ENCODE peak calls at places on chromosome 12, in five cellular contexts. P is K562, H is endothelial cell of umbilical vein, B is GM23338, C is HCT116. R is an unnamed sample.

GRCh38 chr12:37666069-37666781 is 650.3 kb upstream of the ALG10B start:
- DNase-seq in P (no peak), H (no peak), B (no peak), C (no peak), R (no peak)

GRCh38 chr12:69570545-69571399 is 14.5 kb upstream of the CCT2 start:
- DNase-seq in P (peak), H (peak), B (peak), C (peak), R (peak)

GRCh38 chr12:122406701-122407154 is 15.7 kb downstream of the CLIP1 start:
- DNase-seq in P (no peak), H (no peak), B (no peak), C (no peak), R (no peak)

GRCh38 chr12:105980533-105980932 is 158.2 kb downstream of the NUAK1 start:
- DNase-seq in P (no peak), H (no peak), B (no peak), C (no peak), R (no peak)

GRCh38 chr12:118120579-118121363 is 15.2 kb upstream of the PEBP1 start:
- DNase-seq in P (peak), H (peak), B (peak), C (no peak), R (no peak)

GRCh38 chr12:19507823-19508222 is 68.5 kb downstream of the AEBP2 start:
- DNase-seq in P (no peak), H (peak), B (no peak), C (no peak), R (no peak)

GRCh38 chr12:89856431-89856830 is 147.8 kb upstream of the ATP2B1 start:
- DNase-seq in P (no peak), H (peak), B (no peak), C (no peak), R (no peak)

GRCh38 chr12:109710747-109711595 is 2.7 kb upstream of the FAM222A start:
- DNase-seq in P (no peak), H (no peak), B (no peak), C (no peak), R (no peak)

GRCh38 chr12:94689002-94689645 is 38.8 kb upstream of the TMCC3 start:
- DNase-seq in P (no peak), H (peak), B (no peak), C (no peak), R (no peak)

GRCh38 chr12:53048033-53048779 is 1.7 kb upstream of the TNS2 start:
- DNase-seq in P (no peak), H (peak), B (peak), C (no peak), R (no peak)

GRCh38 chr12:110661337-110661972 is 27.5 kb downstream of the HVCN1 start:
- DNase-seq in P (no peak), H (no peak), B (no peak), C (no peak), R (no peak)

GRCh38 chr12:39605996-39606395 is 13.6 kb downstream of the ABCD2 start:
- DNase-seq in P (no peak), H (no peak), B (peak), C (peak), R (no peak)

GRCh38 chr12:122312926-122313325 is 46.6 kb upstream of the VPS33A start:
- DNase-seq in P (no peak), H (no peak), B (no peak), C (no peak), R (no peak)

GRCh38 chr12:123532021-123532420 is 1.5 kb downstream of the RILPL1 start:
- DNase-seq in P (no peak), H (peak), B (no peak), C (no peak), R (no peak)

GRCh38 chr12:2008677-2009076 is 4.4 kb upstream of the DCP1B start:
- DNase-seq in P (no peak), H (no peak), B (no peak), C (no peak), R (no peak)

GRCh38 chr12:4120316-4120920 is 153.1 kb upstream of the CCND2 start:
- DNase-seq in P (no peak), H (no peak), B (no peak), C (no peak), R (no peak)

GRCh38 chr12:74689071-74689655 is 151.5 kb downstream of the ATXN7L3B start:
- DNase-seq in P (peak), H (peak), B (peak), C (peak), R (peak)

GRCh38 chr12:21521541-21521940 is 4.6 kb upstream of the SPX start:
- DNase-seq in P (no peak), H (no peak), B (no peak), C (no peak), R (no peak)

GRCh38 chr12:119988788-119989618 is at the start of gene BICDL1:
- DNase-seq in P (peak), H (peak), B (peak), C (peak), R (no peak)

GRCh38 chr12:22856120-22856699 is 231.2 kb downstream of the ETNK1 start:
- DNase-seq in P (peak), H (peak), B (peak), C (peak), R (peak)

GRCh38 chr12:125140918-125141573 is 75.8 kb downstream of the AACS start:
- DNase-seq in P (no peak), H (peak), B (no peak), C (peak), R (no peak)

GRCh38 chr12:42933461-42934081 is 344.0 kb upstream of the PRICKLE1 start:
- DNase-seq in P (no peak), H (no peak), B (no peak), C (no peak), R (peak)

GRCh38 chr12:2974560-2974971 is 15.4 kb downstream of the TEAD4 start:
- DNase-seq in P (no peak), H (peak), B (peak), C (no peak), R (no peak)

GRCh38 chr12:82182601-82183000 is 175.6 kb downstream of the CCDC59 start:
- DNase-seq in P (no peak), H (no peak), B (no peak), C (no peak), R (no peak)

GRCh38 chr12:107309020-107309419 is 215.7 kb upstream of the CRY1 start:
- DNase-seq in P (no peak), H (no peak), B (no peak), C (no peak), R (no peak)

GRCh38 chr12:65461017-65461416 is 182.5 kb downstream of the MSRB3 start:
- DNase-seq in P (no peak), H (no peak), B (no peak), C (no peak), R (no peak)

GRCh38 chr12:93698307-93699092 is 21.3 kb downstream of the CRADD start:
- DNase-seq in P (no peak), H (no peak), B (peak), C (no peak), R (no peak)

GRCh38 chr12:65825573-65826512 is 1.6 kb downstream of the HMGA2 start:
- DNase-seq in P (no peak), H (peak), B (peak), C (no peak), R (no peak)

GRCh38 chr12:39581592-39581991 is 38.0 kb downstream of the ABCD2 start:
- DNase-seq in P (no peak), H (peak), B (no peak), C (peak), R (peak)

GRCh38 chr12:5344131-5344530 is 87.8 kb upstream of the NTF3 start:
- DNase-seq in P (no peak), H (no peak), B (no peak), C (no peak), R (no peak)

GRCh38 chr12:126966498-126966897 is 1300.5 kb upstream of the TMEM132C start:
- DNase-seq in P (no peak), H (no peak), B (no peak), C (no peak), R (no peak)

GRCh38 chr12:108196319-108196718 is 67.2 kb downstream of the WSCD2 start:
- DNase-seq in P (no peak), H (no peak), B (no peak), C (no peak), R (no peak)

GRCh38 chr12:52041695-52042123 is 9.5 kb upstream of the NR4A1 start:
- DNase-seq in P (peak), H (no peak), B (peak), C (no peak), R (no peak)

GRCh38 chr12:111453071-111453989 is 47.6 kb downstream of the SH2B3 start:
- DNase-seq in P (no peak), H (no peak), B (peak), C (no peak), R (no peak)

GRCh38 chr12:119556830-119557229 is 36.7 kb upstream of the TMEM233 start:
- DNase-seq in P (no peak), H (no peak), B (no peak), C (no peak), R (no peak)

GRCh38 chr12:58202933-58203713 is 261.8 kb downstream of the ATP23 start:
- DNase-seq in P (no peak), H (peak), B (no peak), C (no peak), R (peak)

GRCh38 chr12:4379410-4379809 is at the start of gene FGF23:
- DNase-seq in P (no peak), H (peak), B (peak), C (no peak), R (no peak)

GRCh38 chr12:1122803-1123202 is 131.8 kb downstream of the ERC1 start:
- DNase-seq in P (peak), H (no peak), B (no peak), C (no peak), R (no peak)

GRCh38 chr12:48978741-48979601 is 849 bp downstream of the WNT1 start:
- DNase-seq in P (no peak), H (no peak), B (no peak), C (no peak), R (no peak)
- TF ChIP-seq EZH2 in P (no peak), H (peak), B (peak), C (no peak), R (peak)

GRCh38 chr12:50923361-50924130 is 28.8 kb upstream of the HIGD1C start:
- DNase-seq in P (no peak), H (peak), B (no peak), C (no peak), R (no peak)

GRCh38 chr12:50925342-50925651 is 27.0 kb upstream of the HIGD1C start:
- DNase-seq in P (no peak), H (no peak), B (peak), C (no peak), R (no peak)

GRCh38 chr12:50924131-50924438 is 28.3 kb upstream of the HIGD1C start:
- DNase-seq in P (no peak), H (no peak), B (no peak), C (no peak), R (no peak)

GRCh38 chr12:50925920-50926319 is 26.4 kb upstream of the HIGD1C start:
- DNase-seq in P (no peak), H (no peak), B (no peak), C (no peak), R (no peak)

GRCh38 chr12:50924439-50925341 is 27.7 kb upstream of the HIGD1C start:
- DNase-seq in P (peak), H (peak), B (peak), C (peak), R (no peak)
- TF ChIP-seq POLR2AphosphoS5 in P (peak), H (peak), B (peak), C (peak), R (peak)

DNA sequence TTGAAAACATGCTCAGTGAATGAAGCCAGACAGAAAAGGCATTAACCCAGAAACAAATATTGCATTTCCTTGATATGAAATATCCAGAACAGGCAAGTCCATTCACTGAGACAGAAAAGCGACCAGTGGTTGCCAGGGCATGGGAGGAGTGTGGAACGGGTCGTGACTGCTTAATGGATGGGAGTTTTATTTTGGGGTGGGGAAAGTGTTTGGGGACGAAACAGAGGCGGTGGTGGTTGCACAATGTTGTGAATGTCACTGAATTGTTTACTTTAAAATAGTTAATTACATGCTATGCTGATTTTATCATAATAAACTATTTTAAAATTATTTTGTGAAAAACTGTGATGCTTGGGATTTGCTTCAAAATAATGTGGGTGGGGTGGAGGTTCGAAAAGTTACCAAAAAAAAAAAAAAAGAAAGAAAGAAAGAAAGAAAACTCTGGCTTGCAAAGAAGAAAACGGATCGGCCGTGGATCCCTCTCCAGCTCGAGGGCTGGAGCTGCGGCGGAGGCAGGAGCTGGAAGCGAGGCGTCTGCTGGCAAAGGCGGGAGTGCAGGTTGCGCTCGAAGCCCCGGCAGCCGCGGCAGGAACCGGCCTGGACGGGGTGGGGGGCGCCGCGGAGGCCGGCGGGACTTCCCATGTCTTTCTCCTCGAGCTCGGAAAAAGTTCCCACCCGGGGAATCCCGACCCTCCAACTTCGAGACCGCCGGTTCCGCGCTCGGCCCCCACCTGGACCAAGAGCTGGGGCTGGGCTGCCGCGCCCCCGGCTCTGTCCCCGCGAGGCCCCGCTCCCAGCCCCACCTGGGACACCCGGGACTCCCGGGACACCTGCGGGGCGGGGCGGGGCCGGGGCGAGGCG is 524 bp upstream of the P2RX2 start:
- DNase-seq in P (no peak), H (no peak), B (peak), C (no peak), R (no peak)
- TF ChIP-seq EZH2 in P (no peak), H (peak), B (no peak), C (no peak), R (no peak)

DNA sequence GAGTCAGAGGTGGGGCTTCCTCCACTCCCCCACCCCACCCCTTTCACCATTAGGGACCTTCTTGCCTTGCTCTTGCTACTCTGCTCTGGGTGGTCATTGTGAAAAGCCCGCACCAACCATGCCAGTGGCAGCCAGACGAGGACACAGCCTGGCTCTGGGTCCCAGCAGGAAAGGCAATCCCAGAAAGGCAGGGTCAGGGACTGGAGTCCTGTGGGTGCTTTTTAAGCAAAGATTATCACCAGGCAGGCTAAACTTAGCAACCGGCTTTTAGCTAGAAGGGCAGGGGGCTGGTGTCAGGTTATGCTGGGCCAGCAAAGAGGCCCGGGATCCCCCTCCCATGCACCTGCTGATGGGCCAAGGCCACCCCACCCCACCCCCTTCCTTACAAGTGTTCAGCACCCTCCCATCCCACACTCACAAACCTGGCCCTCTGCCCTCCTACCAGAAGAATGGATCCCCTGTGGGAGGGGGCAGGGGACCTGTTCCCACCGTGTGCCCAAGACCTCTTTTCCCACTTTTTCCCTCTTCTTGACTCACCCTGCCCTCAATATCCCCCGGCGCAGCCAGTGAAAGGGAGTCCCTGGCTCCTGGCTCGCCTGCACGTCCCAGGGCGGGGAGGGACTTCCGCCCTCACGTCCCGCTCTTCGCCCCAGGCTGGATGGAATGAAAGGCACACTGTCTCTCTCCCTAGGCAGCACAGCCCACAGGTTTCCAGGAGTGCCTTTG is 1.2 kb upstream of the GAPDH start:
- DNase-seq in P (peak), H (no peak), B (peak), C (no peak), R (no peak)
- TF ChIP-seq POLR2AphosphoS5 in P (peak), H (no peak), B (peak), C (no peak), R (peak)

GRCh38 chr12:100716658-100716948 is 78.0 kb upstream of the ANO4 start:
- DNase-seq in P (no peak), H (no peak), B (peak), C (no peak), R (no peak)
- TF ChIP-seq EZH2 in P (no peak), H (no peak), B (no peak), C (no peak), R (no peak)

R was measured in SK-N-MC.